ENCODE peak calls at places on chromosomes 13 and 19, in eight cellular contexts. Z is endothelial cell of umbilical vein, Q is HCT116, W is transverse colon, H is H1, B is vagina, R is sigmoid colon, C is breast epithelium. K is an unnamed sample.

GRCh38 chr19:29214411-29214810 is 1.5 kb upstream of the UQCRFS1 start:
- DNase-seq in B (no peak), C (no peak), Q (no peak), H (no peak), Z (no peak), W (no peak), R (no peak), K (peak)

GRCh38 chr19:46493236-46494114 is 2.2 kb downstream of the PNMA8B start:
- DNase-seq in B (no peak), C (no peak), Z (no peak), W (peak), H (no peak), Q (no peak), R (peak), K (no peak)

GRCh38 chr19:53374288-53374687 is 8.8 kb downstream of the ZNF525 start:
- DNase-seq in H (no peak), Q (no peak), C (no peak), W (no peak), R (no peak), B (no peak), Z (no peak), K (no peak)

GRCh38 chr13:85379433-85379832 is 419.8 kb downstream of the SLITRK6 start:
- DNase-seq in H (no peak), Z (no peak), C (no peak), W (no peak), B (no peak), Q (no peak), R (no peak), K (no peak)

GRCh38 chr13:101111894-101112293 is 304.4 kb downstream of the NALCN start:
- DNase-seq in W (no peak), Z (no peak), C (no peak), Q (no peak), B (no peak), H (no peak), R (no peak), K (no peak)

GRCh38 chr13:42041017-42041683 is 7.3 kb upstream of the DGKH start:
- DNase-seq in Z (peak), W (peak), R (peak), B (no peak), C (peak), Q (peak), H (no peak), K (no peak)

GRCh38 chr19:33303791-33304759 is 1.7 kb upstream of the CEBPA start:
- DNase-seq in B (no peak), H (no peak), C (peak), W (peak), Z (no peak), R (peak), Q (no peak), K (no peak)

GRCh38 chr19:29629836-29630534 is 23.9 kb downstream of the POP4 start:
- DNase-seq in R (peak), Q (no peak), B (no peak), H (no peak), W (no peak), Z (no peak), C (no peak), K (no peak)

GRCh38 chr19:57280913-57281425 is 684 bp downstream of the ZNF460 start:
- DNase-seq in W (no peak), Z (no peak), Q (no peak), H (no peak), B (no peak), C (no peak), R (no peak), K (no peak)

GRCh38 chr19:44111910-44112463 is 1.2 kb upstream of the ZNF225 start:
- DNase-seq in R (no peak), Q (no peak), Z (peak), W (no peak), H (peak), B (no peak), C (no peak), K (no peak)

GRCh38 chr13:62643007-62643483 is 1227.4 kb upstream of the PCDH20 start:
- DNase-seq in B (no peak), Z (no peak), H (no peak), C (no peak), W (no peak), Q (peak), R (no peak), K (no peak)

GRCh38 chr19:16899566-16900075 is 10.8 kb downstream of the F2RL3 start:
- DNase-seq in Q (peak), W (peak), Z (peak), C (no peak), R (no peak), H (no peak), B (no peak), K (no peak)

GRCh38 chr19:409515-410242 is 732 bp upstream of the C2CD4C start:
- DNase-seq in C (peak), W (no peak), H (no peak), Q (no peak), Z (no peak), R (peak), B (no peak), K (no peak)

GRCh38 chr13:109180905-109181425 is 551.6 kb downstream of the MYO16 start:
- DNase-seq in B (no peak), R (no peak), Z (no peak), C (no peak), W (no peak), Q (peak), H (no peak), K (no peak)

GRCh38 chr13:109172099-109172498 is 542.7 kb downstream of the MYO16 start:
- DNase-seq in C (no peak), Q (no peak), H (no peak), R (no peak), W (no peak), Z (no peak), B (no peak), K (no peak)

GRCh38 chr13:109175666-109176065 is 546.3 kb downstream of the MYO16 start:
- DNase-seq in Q (no peak), C (no peak), H (no peak), W (no peak), Z (no peak), R (no peak), B (no peak), K (no peak)
- H3K4me3 ChIP-seq in Q (no peak), C (no peak), H (no peak), W (no peak), Z (no peak), R (no peak), B (no peak), K (no peak)

GRCh38 chr19:6588508-6589345 is 2.2 kb downstream of the CD70 start:
- DNase-seq in H (no peak), W (no peak), Q (no peak), Z (no peak), B (no peak), C (no peak), R (no peak), K (no peak)

GRCh38 chr19:6593651-6594416 is 2.9 kb upstream of the CD70 start:
- DNase-seq in W (no peak), B (no peak), R (no peak), Q (no peak), H (no peak), Z (no peak), C (no peak), K (no peak)

GRCh38 chr19:6589711-6590457 is 1.1 kb downstream of the CD70 start:
- DNase-seq in H (no peak), W (no peak), Z (no peak), Q (no peak), R (no peak), C (no peak), B (no peak), K (no peak)

GRCh38 chr19:6587998-6588507 is 2.9 kb downstream of the CD70 start:
- DNase-seq in R (no peak), Z (no peak), W (no peak), C (no peak), B (no peak), Q (no peak), H (no peak), K (no peak)

DNA sequence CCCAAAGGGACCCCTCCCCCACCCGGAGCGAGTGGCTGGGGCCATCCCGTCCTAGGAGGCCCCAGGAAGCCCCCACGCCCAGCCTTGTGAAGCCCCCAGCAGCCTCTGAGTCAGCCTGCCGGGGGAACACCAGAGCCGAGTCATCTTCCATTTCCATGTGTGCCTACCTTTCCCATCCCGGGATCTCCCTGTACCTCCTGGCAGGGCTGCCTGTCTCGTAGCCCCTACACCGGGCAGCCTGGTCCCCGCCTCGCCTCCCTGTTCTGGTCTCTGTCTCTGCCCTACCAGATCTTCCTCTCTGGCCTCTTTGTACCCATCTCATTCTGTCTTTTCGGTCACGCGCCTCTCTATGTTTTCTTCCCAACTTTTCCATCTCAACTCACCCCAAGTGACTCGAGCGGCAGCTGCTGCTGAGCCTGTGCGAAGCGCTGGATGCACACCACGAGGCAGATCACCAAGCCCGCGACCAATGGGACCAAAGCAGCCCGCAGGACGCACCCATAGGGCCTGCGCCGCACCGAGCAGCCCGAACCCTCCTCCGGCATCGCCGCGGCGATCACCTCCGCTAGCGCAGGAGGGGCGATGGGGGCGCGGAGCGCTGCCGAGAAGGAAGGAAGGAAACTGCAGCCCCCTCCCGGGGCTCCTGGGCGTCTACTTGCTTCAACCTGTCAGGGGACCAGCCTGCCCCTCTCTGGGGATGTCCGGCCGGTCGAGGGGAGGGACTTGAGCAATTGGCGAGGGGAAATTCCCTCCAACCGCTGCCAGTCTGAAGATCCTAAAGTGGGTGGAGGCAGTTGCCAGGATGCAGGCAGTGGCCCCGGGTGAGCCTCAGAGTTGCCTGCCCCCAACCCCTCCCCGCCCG is at the start of gene CD70:
- DNase-seq in Z (no peak), H (no peak), W (peak), C (no peak), Q (no peak), R (no peak), B (no peak), K (no peak)
- TF ChIP-seq POLR2A in Z (no peak), H (no peak), W (no peak), C (no peak), Q (no peak), R (no peak), B (no peak), K (no peak)

DNA sequence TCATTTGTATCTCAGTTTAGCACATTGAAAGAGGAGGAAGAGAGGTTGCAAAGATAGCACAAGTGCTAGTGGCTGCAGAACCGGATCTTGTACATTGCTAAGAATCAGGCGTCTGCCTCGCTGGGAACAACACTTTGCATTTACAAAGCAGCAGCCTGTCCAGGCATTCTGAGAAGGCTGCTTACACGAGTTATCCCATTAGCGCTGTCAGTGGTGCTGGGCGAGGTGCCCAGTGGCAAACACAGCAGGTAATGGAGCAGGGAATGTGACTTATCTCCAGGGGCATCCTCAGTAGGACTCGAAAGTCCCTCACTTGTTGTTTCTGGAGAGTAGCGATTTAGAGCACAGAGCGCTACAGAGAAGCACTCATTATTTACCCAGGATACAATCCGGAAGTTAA is 209.6 kb downstream of the OLFM4 start:
- DNase-seq in H (no peak), Q (no peak), W (no peak), Z (no peak), C (no peak), B (no peak), R (no peak), K (no peak)
- TF ChIP-seq POLR2AphosphoS5 in H (no peak), Q (no peak), W (no peak), Z (no peak), C (no peak), B (no peak), R (no peak), K (no peak)

GRCh38 chr19:41205995-41206394 is 13.0 kb downstream of the CYP2S1 start:
- DNase-seq in Q (no peak), Z (no peak), R (no peak), W (no peak), B (no peak), H (no peak), C (no peak), K (no peak)

GRCh38 chr19:41206456-41206855 is 12.6 kb upstream of the AXL start:
- DNase-seq in R (no peak), H (no peak), C (no peak), Q (no peak), Z (no peak), W (no peak), B (no peak), K (no peak)

GRCh38 chr19:41203371-41203770 is 10.4 kb downstream of the CYP2S1 start:
- DNase-seq in Z (no peak), C (no peak), B (no peak), W (no peak), H (no peak), R (no peak), Q (no peak), K (no peak)

GRCh38 chr19:41206926-41207750 is 11.9 kb upstream of the AXL start:
- DNase-seq in C (no peak), B (no peak), Z (no peak), R (peak), W (peak), H (no peak), Q (no peak), K (no peak)
- H3K4me3 ChIP-seq in C (peak), B (peak), Z (no peak), R (no peak), W (no peak), H (no peak), Q (no peak), K (peak)

K was measured in esophagus muscularis mucosa.